ENCODE peak calls at places on chromosomes 16 and 17, in eight cellular contexts. G is bronchial epithelial cell, O is thoracic aorta, R is fibroblast of pulmonary artery, Q is tibial artery, N is GM12865, C is left ventricle myocardium inferior, V is colonic mucosa. Y is an unnamed sample.

GRCh38 chr16:4690946-4691665 is 2.3 kb upstream of the NUDT16L1 start:
- DNase-seq in V (no peak), G (no peak), C (no peak), N (no peak), Q (no peak), O (no peak), R (no peak), Y (no peak)

GRCh38 chr17:29177541-29177870 is 2.7 kb downstream of the MYO18A start:
- DNase-seq in O (no peak), G (no peak), R (no peak), Q (no peak), C (no peak), N (no peak), V (no peak), Y (no peak)

GRCh38 chr17:55433629-55434422 is 12.2 kb upstream of the MMD start:
- DNase-seq in R (peak), V (peak), C (no peak), G (peak), Q (no peak), N (no peak), O (no peak), Y (peak)

GRCh38 chr17:39240631-39241030 is 14.9 kb upstream of the STAC2 start:
- DNase-seq in R (no peak), O (no peak), V (no peak), C (no peak), Q (no peak), G (no peak), N (no peak), Y (no peak)

GRCh38 chr17:82000803-82001649 is 21.7 kb downstream of the CENPX start:
- DNase-seq in Q (no peak), O (no peak), V (no peak), R (no peak), N (no peak), C (no peak), G (no peak), Y (no peak)

GRCh38 chr16:77171750-77172635 is 19.0 kb upstream of the MON1B start:
- DNase-seq in C (no peak), G (peak), R (peak), V (peak), O (no peak), Q (no peak), N (peak), Y (peak)

GRCh38 chr17:7984904-7985303 is 17.5 kb upstream of the GUCY2D start:
- DNase-seq in Q (no peak), C (no peak), G (no peak), R (no peak), O (no peak), V (no peak), N (no peak), Y (no peak)

GRCh38 chr17:9802701-9803100 is 11.3 kb upstream of the DHRS7C start:
- DNase-seq in Q (no peak), V (no peak), R (no peak), O (no peak), N (no peak), G (no peak), C (no peak), Y (no peak)

GRCh38 chr16:67663151-67663876 is 2.6 kb downstream of the PARD6A start:
- DNase-seq in V (no peak), G (no peak), Q (peak), N (no peak), O (no peak), R (no peak), C (no peak), Y (no peak)

GRCh38 chr17:58189436-58190146 is 2.9 kb upstream of the EPX start:
- DNase-seq in V (no peak), C (peak), O (no peak), N (no peak), G (peak), Q (no peak), R (peak), Y (peak)

GRCh38 chr17:74457146-74457819 is 9.2 kb upstream of the CD300A start:
- DNase-seq in R (peak), C (peak), N (peak), Q (peak), O (peak), V (peak), G (peak), Y (peak)

GRCh38 chr17:9306086-9306485 is 269.5 kb downstream of the STX8 start:
- DNase-seq in O (no peak), V (no peak), Q (no peak), N (no peak), C (no peak), R (no peak), G (peak), Y (no peak)

GRCh38 chr17:31250229-31250628 is 46.8 kb downstream of the OMG start:
- DNase-seq in R (no peak), C (no peak), V (no peak), O (no peak), N (peak), G (no peak), Q (no peak), Y (no peak)

GRCh38 chr17:75688209-75688771 is 21.2 kb downstream of the SAP30BP start:
- DNase-seq in V (no peak), G (peak), R (peak), N (peak), Q (no peak), O (no peak), C (no peak), Y (no peak)

GRCh38 chr17:8754890-8755289 is 3.5 kb downstream of the SPDYE4 start:
- DNase-seq in Q (no peak), C (no peak), N (no peak), O (no peak), G (no peak), R (no peak), V (no peak), Y (no peak)

GRCh38 chr17:78278139-78278741 is 46.8 kb downstream of the TMEM235 start:
- DNase-seq in O (no peak), N (no peak), G (no peak), V (no peak), Q (no peak), C (no peak), R (no peak), Y (no peak)

GRCh38 chr17:40540448-40540847 is 24.8 kb downstream of the CCR7 start:
- DNase-seq in V (no peak), G (no peak), Q (peak), N (no peak), R (no peak), C (no peak), O (no peak), Y (no peak)

GRCh38 chr16:35391328-35391727 is 1931.9 kb downstream of the TP53TG3F start:
- DNase-seq in G (peak), V (no peak), Q (no peak), O (no peak), R (peak), N (peak), C (peak), Y (no peak)

GRCh38 chr16:57892447-57893096 is 78.4 kb downstream of the CNGB1 start:
- DNase-seq in R (peak), C (no peak), O (no peak), V (peak), Q (no peak), N (no peak), G (peak), Y (no peak)

GRCh38 chr17:49995055-49995738 is at the start of gene DLX3:
- DNase-seq in O (peak), G (peak), Q (peak), R (peak), V (peak), C (peak), N (no peak), Y (peak)

GRCh38 chr16:3722508-3722907 is 5.2 kb upstream of the TRAP1 start:
- DNase-seq in G (no peak), O (no peak), V (no peak), R (no peak), N (no peak), C (no peak), Q (no peak), Y (no peak)

GRCh38 chr17:80846932-80847331 is 144.7 kb upstream of the CHMP6 start:
- DNase-seq in Q (peak), V (no peak), G (no peak), R (no peak), N (no peak), O (no peak), C (no peak), Y (no peak)

GRCh38 chr17:48259710-48260291 is 152.2 kb downstream of the SNX11 start:
- DNase-seq in C (no peak), O (no peak), V (peak), Q (no peak), R (peak), N (peak), G (peak), Y (no peak)
- TF ChIP-seq CTCF in C (peak), O (no peak), V (peak), Q (peak), R (peak), N (peak), G (peak), Y (peak)

GRCh38 chr16:88926374-88926990 is 50.5 kb downstream of the CBFA2T3 start:
- DNase-seq in C (no peak), O (no peak), R (no peak), V (no peak), G (no peak), N (no peak), Q (no peak), Y (no peak)

GRCh38 chr16:88927010-88927409 is 50.0 kb downstream of the CBFA2T3 start:
- DNase-seq in R (no peak), Q (no peak), N (no peak), V (peak), G (no peak), O (no peak), C (no peak), Y (no peak)

GRCh38 chr16:88927661-88928060 is 49.3 kb downstream of the CBFA2T3 start:
- DNase-seq in V (no peak), Q (no peak), N (no peak), R (no peak), O (no peak), G (no peak), C (no peak), Y (no peak)

GRCh38 chr16:88930716-88931115 is 46.3 kb downstream of the CBFA2T3 start:
- DNase-seq in O (no peak), Q (no peak), R (no peak), V (no peak), N (no peak), G (no peak), C (no peak), Y (no peak)

DNA sequence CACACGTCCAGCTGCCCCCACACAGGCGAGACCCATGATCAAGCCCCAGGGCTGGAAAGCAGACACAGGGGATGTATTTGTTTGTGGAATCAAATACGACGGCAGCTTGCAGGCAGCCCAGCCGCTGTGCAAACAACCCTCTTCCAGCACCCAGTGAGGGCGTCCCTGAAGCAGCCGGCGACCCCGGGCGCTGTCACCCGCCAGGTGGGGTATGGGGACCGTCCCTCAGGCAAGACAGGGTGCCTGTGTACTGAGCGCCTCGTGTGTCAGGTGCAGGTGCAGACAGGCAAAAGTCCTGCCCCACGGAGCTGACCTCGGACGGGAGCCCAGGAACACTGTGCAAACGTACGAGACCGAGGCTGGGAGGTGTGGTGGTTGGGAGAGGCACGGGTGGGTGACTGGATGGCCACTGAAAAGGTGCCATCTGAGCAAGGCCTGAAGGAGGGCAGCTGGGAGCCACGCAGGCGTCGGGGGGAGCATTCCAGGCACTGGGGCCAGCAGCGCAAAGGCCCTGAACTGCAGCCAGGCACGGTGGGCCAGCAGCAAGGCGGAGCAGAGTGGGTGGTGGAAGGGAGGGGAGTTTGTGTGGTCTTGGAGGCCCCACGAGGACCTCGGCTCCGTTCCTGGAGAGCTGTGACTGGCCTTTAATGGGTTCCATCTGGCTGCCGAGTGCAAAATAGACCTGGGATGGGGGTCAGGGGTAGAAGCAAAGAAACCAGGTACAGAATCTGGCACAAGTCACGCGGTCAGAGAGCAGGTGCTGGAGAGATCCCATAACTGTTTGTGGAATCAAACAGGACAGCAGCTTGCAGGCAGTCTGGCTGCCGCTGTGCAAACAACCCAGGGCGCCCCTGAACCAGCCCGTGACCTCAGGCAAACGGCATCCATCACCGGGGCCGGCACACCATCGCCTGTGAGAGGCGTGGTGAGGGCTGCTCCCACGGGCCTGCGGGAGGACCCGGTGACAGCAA is 48.3 kb downstream of the CBFA2T3 start:
- DNase-seq in C (no peak), Q (no peak), R (no peak), N (no peak), V (peak), G (no peak), O (no peak), Y (no peak)
- TF ChIP-seq CTCF in C (no peak), Q (no peak), R (no peak), N (no peak), V (no peak), G (no peak), O (no peak), Y (no peak)

GRCh38 chr16:78507576-78507975 is 408.1 kb downstream of the WWOX start:
- DNase-seq in C (no peak), V (no peak), R (no peak), Q (no peak), N (no peak), G (no peak), O (no peak), Y (no peak)

GRCh38 chr16:78506372-78507193 is 407.1 kb downstream of the WWOX start:
- DNase-seq in Q (no peak), N (no peak), R (no peak), V (no peak), C (no peak), G (no peak), O (no peak), Y (no peak)

GRCh38 chr16:78504391-78504945 is 405.0 kb downstream of the WWOX start:
- DNase-seq in G (no peak), Q (no peak), O (no peak), C (peak), N (no peak), R (no peak), V (peak), Y (no peak)

GRCh38 chr16:78503501-78504110 is 404.2 kb downstream of the WWOX start:
- DNase-seq in O (peak), V (peak), Q (no peak), R (peak), C (no peak), N (peak), G (peak), Y (peak)

DNA sequence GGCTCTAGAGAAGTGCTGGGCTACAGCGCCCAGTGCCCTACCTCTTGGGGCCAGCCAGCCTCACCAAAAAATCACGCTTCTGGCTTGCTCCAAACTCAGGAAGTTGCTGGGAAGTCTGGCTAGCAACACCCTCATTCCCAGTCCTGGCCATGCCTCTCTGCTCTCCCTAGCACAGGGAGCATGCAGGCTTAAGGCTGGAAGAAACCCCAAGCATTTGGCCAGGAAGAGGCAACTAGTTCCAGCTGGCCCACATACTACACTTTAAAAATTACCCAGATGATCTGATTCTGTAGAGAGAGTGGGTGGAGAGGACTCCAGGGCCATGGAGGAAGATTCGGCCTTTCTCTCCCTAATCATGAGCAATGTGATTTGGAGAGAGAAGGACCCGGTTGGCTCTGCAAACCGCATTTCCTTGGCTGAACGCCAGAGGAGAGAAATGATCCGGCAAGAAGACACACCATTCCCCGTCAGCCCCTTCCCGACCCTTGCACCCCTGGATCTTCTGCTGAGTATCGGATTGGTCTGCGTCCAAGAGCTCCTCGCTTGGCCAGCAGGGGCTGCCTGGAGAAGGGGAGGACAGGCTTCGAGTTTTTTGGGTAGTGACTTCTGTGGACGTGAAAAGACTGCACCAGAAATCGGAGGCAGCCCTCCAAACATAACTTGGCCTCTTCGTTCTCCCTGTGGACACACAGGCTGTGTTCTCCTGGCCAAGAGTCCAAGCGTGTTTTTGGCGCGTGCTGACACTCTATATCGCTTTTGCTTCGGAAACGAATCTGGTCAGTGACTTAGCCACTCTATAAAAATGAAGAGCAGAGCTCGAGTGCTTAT is 406.3 kb downstream of the WWOX start:
- DNase-seq in N (no peak), C (peak), G (no peak), R (no peak), V (peak), O (peak), Q (peak), Y (no peak)
- TF ChIP-seq CTCF in N (no peak), C (peak), G (no peak), R (no peak), V (no peak), O (peak), Q (peak), Y (peak)

GRCh38 chr16:66444049-66444481 is 17.0 kb downstream of the BEAN1 start:
- DNase-seq in R (no peak), Q (no peak), V (no peak), G (no peak), N (no peak), O (no peak), C (no peak), Y (no peak)
- TF ChIP-seq CTCF in R (no peak), Q (no peak), V (no peak), G (no peak), N (no peak), O (no peak), C (peak), Y (no peak)

GRCh38 chr17:27873211-27873610 is 20.0 kb downstream of the LYRM9 start:
- DNase-seq in C (no peak), G (no peak), Q (no peak), R (no peak), N (no peak), O (no peak), V (no peak), Y (no peak)

GRCh38 chr17:27870345-27870744 is 22.8 kb downstream of the LYRM9 start:
- DNase-seq in R (no peak), Q (no peak), V (no peak), O (no peak), G (peak), C (no peak), N (no peak), Y (no peak)

GRCh38 chr17:27871407-27871806 is 21.8 kb downstream of the LYRM9 start:
- DNase-seq in C (no peak), Q (no peak), V (peak), N (no peak), R (no peak), G (no peak), O (no peak), Y (no peak)

GRCh38 chr17:27872776-27873175 is 20.4 kb downstream of the LYRM9 start:
- DNase-seq in C (no peak), V (no peak), Q (no peak), G (no peak), O (no peak), R (no peak), N (no peak), Y (no peak)

GRCh38 chr17:27868565-27868964 is 24.6 kb downstream of the LYRM9 start:
- DNase-seq in G (no peak), C (no peak), R (no peak), Q (no peak), N (no peak), O (no peak), V (no peak), Y (no peak)
- TF ChIP-seq CTCF in G (no peak), C (no peak), R (no peak), Q (no peak), N (peak), O (no peak), V (no peak), Y (no peak)

Y was measured in AG09319.